ENCODE peak calls at places on chromosomes 12 and 14, in ten cellular contexts. D, Z, T, J, B, W, U, H, O and F are unnamed samples. For H3K36me3 and H3K27me3, the result is how much of the 10 kb centered on the place peaks cover.

GRCh38 chr12:130636370-130636769 is 79.7 kb downstream of the RIMBP2 start:
- DNase-seq in D (no peak), O (no peak), T (no peak), Z (no peak), W (no peak), H (no peak), J (no peak), B (no peak), U (no peak), F (no peak)

GRCh38 chr12:6753772-6754356 is 923 bp upstream of the MLF2 start:
- DNase-seq in B (no peak), H (no peak), T (no peak), W (no peak), Z (peak), D (no peak), U (no peak), J (no peak), O (no peak), F (no peak)

GRCh38 chr14:21723431-21724045 is 49.9 kb upstream of the OR4E1 start:
- DNase-seq in D (peak), O (no peak), J (no peak), H (peak), B (peak), Z (peak), W (no peak), T (no peak), U (peak), F (peak)

GRCh38 chr12:54773593-54773992 is 80.7 kb upstream of the MUCL1 start:
- DNase-seq in U (no peak), Z (no peak), D (no peak), H (no peak), W (no peak), T (no peak), O (no peak), B (no peak), J (no peak), F (no peak)

GRCh38 chr12:55396326-55396725 is 4.0 kb upstream of the OR6C65 start:
- DNase-seq in O (no peak), W (no peak), T (no peak), Z (no peak), J (no peak), B (no peak), U (no peak), H (no peak), D (no peak), F (no peak)

GRCh38 chr12:67981236-67982164 is 7.7 kb upstream of the IFNG-AS1 start:
- DNase-seq in T (no peak), D (peak), U (peak), H (no peak), J (no peak), Z (no peak), B (no peak), W (no peak), O (peak), F (no peak)

GRCh38 chr14:35366048-35366428 is 38.5 kb downstream of the NFKBIA start:
- DNase-seq in H (no peak), D (no peak), W (no peak), O (peak), U (no peak), J (no peak), T (no peak), Z (no peak), B (no peak), F (peak)

GRCh38 chr12:132600048-132601032 is 10.0 kb downstream of the LRCOL1 start:
- DNase-seq in H (peak), D (peak), T (no peak), J (no peak), B (peak), Z (peak), U (peak), W (peak), O (peak), F (peak)

GRCh38 chr14:72917420-72917819 is 8.8 kb upstream of the DCAF4 start:
- DNase-seq in J (no peak), T (no peak), D (no peak), B (no peak), Z (no peak), H (no peak), U (no peak), W (no peak), O (no peak), F (no peak)

GRCh38 chr12:124039276-124039675 is 66.3 kb downstream of the ZNF664 start:
- DNase-seq in J (no peak), B (no peak), O (peak), D (no peak), W (no peak), Z (no peak), U (no peak), T (no peak), H (no peak), F (no peak)

GRCh38 chr12:124033859-124034258 is 60.8 kb downstream of the ZNF664 start:
- DNase-seq in O (no peak), B (no peak), H (no peak), Z (no peak), W (no peak), D (no peak), U (no peak), J (no peak), T (no peak), F (no peak)

GRCh38 chr12:124034297-124034696 is 61.3 kb downstream of the ZNF664 start:
- DNase-seq in U (no peak), T (no peak), B (no peak), H (no peak), W (no peak), D (no peak), O (no peak), J (no peak), Z (no peak), F (no peak)

GRCh38 chr12:124037341-124037740 is 64.3 kb downstream of the ZNF664 start:
- DNase-seq in J (no peak), W (no peak), Z (no peak), T (no peak), U (no peak), D (no peak), B (no peak), O (no peak), H (no peak), F (no peak)

GRCh38 chr12:124036117-124037109 is 63.4 kb downstream of the ZNF664 start:
- DNase-seq in D (peak), W (peak), H (no peak), O (peak), Z (peak), J (peak), T (peak), B (peak), U (peak), F (peak)
- H3K4me3 ChIP-seq in D (no peak), W (no peak), H (no peak), O (no peak), Z (no peak), J (no peak), T (no peak), B (no peak), U (no peak), F (no peak)

DNA sequence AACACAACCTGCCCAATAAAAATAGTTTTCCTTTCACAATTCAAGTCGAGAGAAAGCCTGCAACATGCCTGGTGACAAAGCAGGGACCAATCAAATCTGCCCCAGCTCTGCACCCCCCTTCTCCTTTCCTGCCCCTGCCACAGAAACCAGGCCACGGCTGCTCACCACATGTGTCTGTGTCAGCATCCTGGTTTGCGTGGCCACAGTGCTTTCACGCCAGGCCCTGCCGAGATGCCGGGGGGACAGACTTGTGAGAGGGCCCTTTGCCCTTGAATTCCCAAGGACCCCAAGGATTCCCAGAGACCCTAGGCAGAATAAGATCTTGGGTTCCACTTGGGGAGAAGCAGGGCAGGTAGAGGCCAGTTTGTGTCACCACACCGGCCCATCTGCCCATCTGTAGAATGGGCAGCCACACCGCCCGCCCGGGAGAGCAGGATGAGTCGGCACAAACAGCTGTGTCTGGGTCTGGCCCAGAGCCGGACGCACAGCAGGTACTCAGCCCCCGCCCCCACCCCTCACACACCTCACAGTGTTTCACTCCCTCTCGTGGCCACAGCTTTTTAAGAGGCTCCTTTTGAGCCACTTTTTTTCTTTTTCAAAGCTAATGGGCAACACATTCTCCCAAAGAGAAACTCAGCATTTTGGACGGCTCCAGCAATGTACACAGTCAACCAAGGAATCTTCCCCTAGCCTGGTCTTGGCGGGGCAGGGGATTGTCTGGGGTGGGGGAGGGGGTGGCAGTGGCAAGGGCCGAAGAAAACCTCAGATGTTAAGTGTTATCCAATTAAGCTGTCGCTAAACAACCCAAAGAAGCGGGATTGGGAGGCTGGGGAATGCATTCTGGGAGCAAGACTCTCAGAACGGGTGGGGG is 41.5 kb downstream of the BCL11B start:
- DNase-seq in D (peak), H (peak), B (peak), J (no peak), U (no peak), O (no peak), W (peak), Z (peak), T (no peak), F (peak)
- H3K36me3 ChIP-seq in D (under half), H (under half), B (under half), J (under half), U (under half), O (under half), W (under half), Z (under half), T (under half), F (under half)

DNA sequence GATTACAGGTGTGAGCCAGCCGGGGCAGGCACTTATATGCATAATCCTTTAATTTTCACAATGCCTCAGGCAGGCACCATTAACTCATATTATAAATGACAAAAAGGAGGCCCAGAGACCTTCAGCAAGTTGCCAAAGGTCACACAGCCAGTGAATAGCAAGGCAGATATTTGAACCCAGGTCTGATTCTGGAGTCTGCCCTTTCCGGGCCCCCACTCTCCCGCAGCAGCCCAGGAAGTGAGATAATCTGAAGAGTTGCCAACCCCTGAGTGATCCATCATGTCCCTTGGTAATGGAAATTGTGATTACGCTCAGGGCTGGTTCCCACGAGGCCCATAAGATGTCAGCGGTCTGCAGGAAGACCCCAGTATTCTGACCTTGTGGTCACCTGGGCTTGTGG is 95.3 kb upstream of the MED13L start:
- DNase-seq in T (no peak), H (no peak), W (no peak), J (no peak), O (peak), D (no peak), B (no peak), Z (no peak), U (no peak), F (no peak)
- H3K27me3 ChIP-seq in T (under half), H (under half), W (under half), J (under half), O (under half), D (under half), B (under half), Z (under half), U (under half), F (under half)

DNA sequence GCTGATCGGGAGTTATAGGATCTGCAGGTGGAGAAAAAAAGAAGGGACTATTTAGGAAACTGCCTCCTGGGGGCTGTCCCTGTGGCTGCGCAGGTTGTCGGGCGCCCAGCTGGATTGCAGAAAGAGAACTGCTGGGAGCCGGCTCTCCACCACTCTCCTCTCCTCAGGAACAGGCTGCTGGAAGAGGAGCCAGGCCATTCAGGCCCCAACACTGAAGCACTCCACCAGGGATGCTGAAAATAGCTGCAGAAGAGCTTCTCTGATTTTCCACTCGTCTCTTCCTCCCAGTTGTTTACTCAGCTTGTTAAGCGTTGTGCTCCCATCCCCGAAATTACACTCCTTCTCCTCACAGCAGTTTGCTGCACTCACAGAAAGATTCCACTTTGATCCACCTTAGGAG is 347.3 kb downstream of the GLT1D1 start:
- DNase-seq in D (no peak), Z (no peak), T (no peak), H (no peak), O (no peak), W (no peak), J (no peak), B (peak), U (no peak), F (no peak)
- H3K4me3 ChIP-seq in D (no peak), Z (no peak), T (no peak), H (no peak), O (no peak), W (no peak), J (no peak), B (no peak), U (no peak), F (no peak)

DNA sequence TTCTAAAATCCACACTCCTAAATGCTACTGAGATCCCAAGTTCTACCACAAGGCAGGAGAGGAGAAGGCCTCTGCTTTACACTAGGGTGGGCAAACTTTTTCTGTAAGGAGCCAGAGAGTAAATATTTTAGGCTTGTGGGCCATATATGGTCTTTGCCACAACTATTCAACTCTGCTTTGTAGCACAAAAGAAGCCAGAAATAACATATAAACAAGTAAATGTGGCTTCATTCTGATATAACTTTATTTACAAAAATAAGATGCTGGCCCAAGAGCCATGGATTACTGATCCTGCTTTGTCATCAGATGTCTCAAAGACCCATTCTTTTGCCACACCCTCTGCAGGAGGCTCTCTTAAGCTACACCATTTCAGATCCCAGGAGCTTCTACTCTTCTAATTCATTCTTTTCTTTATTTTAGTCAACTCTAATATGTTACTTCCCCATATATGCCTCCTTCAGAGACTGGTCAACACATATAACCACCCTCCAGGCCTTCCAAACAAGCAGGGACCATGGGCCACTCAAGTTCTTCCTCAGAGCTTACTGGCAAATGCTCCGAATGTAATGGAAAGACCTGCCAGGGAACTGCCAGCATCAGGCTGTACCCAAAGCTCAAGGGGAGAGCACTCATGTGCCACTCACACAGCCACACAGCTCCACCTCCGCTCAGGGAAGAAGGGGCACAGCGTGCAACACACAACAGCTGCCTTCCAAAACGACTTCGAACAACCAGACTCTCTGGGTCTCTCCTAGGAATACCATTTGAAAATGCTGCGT is 15.6 kb downstream of the APPL2 start:
- DNase-seq in D (no peak), Z (no peak), H (no peak), B (no peak), U (no peak), O (no peak), T (no peak), W (no peak), J (no peak), F (no peak)
- H3K36me3 ChIP-seq in D (under half), Z (under half), H (under half), B (under half), U (under half), O (under half), T (under half), W (under half), J (under half), F (under half)